ENCODE peak calls at places on chromosomes 3 and 15, in nine cellular contexts. One of them, this sample, is unnamed.

GRCh38 chr3:154095832-154096421 is 25.3 kb upstream of the ARHGEF26 start:
- DNase-seq in cardiac muscle cell: peak
- DNase-seq in GM13976: no peak
- DNase-seq in stimulated activated CD8-positive, alpha-beta memory T cell treated with anti-CD3 and anti-CD28 coated beads, Interleukin-7, amount 100 ng/mL, for 48 hours: no peak
- DNase-seq in endothelial cell: no peak
- DNase-seq in activated naive CD4-positive, alpha-beta T cell: no peak
- DNase-seq in HFFc6: no peak
- DNase-seq in effector CD4-positive, alpha-beta T cell: no peak
- DNase-seq in B cell: no peak
- DNase-seq in this sample: no peak

GRCh38 chr15:62611002-62611401 is 431.5 kb upstream of the TPM1 start:
- DNase-seq in cardiac muscle cell: no peak
- DNase-seq in GM13976: no peak
- DNase-seq in stimulated activated CD8-positive, alpha-beta memory T cell treated with anti-CD3 and anti-CD28 coated beads, Interleukin-7, amount 100 ng/mL, for 48 hours: no peak
- DNase-seq in endothelial cell: no peak
- DNase-seq in activated naive CD4-positive, alpha-beta T cell: no peak
- DNase-seq in HFFc6: no peak
- DNase-seq in effector CD4-positive, alpha-beta T cell: no peak
- DNase-seq in B cell: no peak
- DNase-seq in this sample: no peak

GRCh38 chr15:56940388-56940787 is 21.9 kb downstream of the TCF12 start:
- DNase-seq in cardiac muscle cell: no peak
- DNase-seq in GM13976: no peak
- DNase-seq in stimulated activated CD8-positive, alpha-beta memory T cell treated with anti-CD3 and anti-CD28 coated beads, Interleukin-7, amount 100 ng/mL, for 48 hours: no peak
- DNase-seq in endothelial cell: no peak
- DNase-seq in activated naive CD4-positive, alpha-beta T cell: no peak
- DNase-seq in HFFc6: no peak
- DNase-seq in effector CD4-positive, alpha-beta T cell: no peak
- DNase-seq in B cell: no peak
- DNase-seq in this sample: no peak

GRCh38 chr3:89223188-89223587 is 115.8 kb downstream of the EPHA3 start:
- DNase-seq in cardiac muscle cell: no peak
- DNase-seq in GM13976: no peak
- DNase-seq in stimulated activated CD8-positive, alpha-beta memory T cell treated with anti-CD3 and anti-CD28 coated beads, Interleukin-7, amount 100 ng/mL, for 48 hours: no peak
- DNase-seq in endothelial cell: no peak
- DNase-seq in activated naive CD4-positive, alpha-beta T cell: no peak
- DNase-seq in HFFc6: no peak
- DNase-seq in effector CD4-positive, alpha-beta T cell: no peak
- DNase-seq in B cell: no peak
- DNase-seq in this sample: no peak

GRCh38 chr3:35383216-35383615 is 256.1 kb upstream of the ARPP21 start:
- DNase-seq in cardiac muscle cell: no peak
- DNase-seq in GM13976: no peak
- DNase-seq in stimulated activated CD8-positive, alpha-beta memory T cell treated with anti-CD3 and anti-CD28 coated beads, Interleukin-7, amount 100 ng/mL, for 48 hours: no peak
- DNase-seq in endothelial cell: no peak
- DNase-seq in activated naive CD4-positive, alpha-beta T cell: no peak
- DNase-seq in HFFc6: no peak
- DNase-seq in effector CD4-positive, alpha-beta T cell: no peak
- DNase-seq in B cell: no peak
- DNase-seq in this sample: no peak

GRCh38 chr15:99651023-99651807 is 82.0 kb downstream of the LYSMD4 start:
- DNase-seq in cardiac muscle cell: peak
- DNase-seq in GM13976: no peak
- DNase-seq in stimulated activated CD8-positive, alpha-beta memory T cell treated with anti-CD3 and anti-CD28 coated beads, Interleukin-7, amount 100 ng/mL, for 48 hours: no peak
- DNase-seq in endothelial cell: no peak
- DNase-seq in activated naive CD4-positive, alpha-beta T cell: no peak
- DNase-seq in HFFc6: peak
- DNase-seq in effector CD4-positive, alpha-beta T cell: no peak
- DNase-seq in B cell: no peak
- DNase-seq in this sample: no peak

GRCh38 chr3:127775398-127776109 is 46.8 kb downstream of the MGLL start:
- DNase-seq in cardiac muscle cell: peak
- DNase-seq in GM13976: peak
- DNase-seq in stimulated activated CD8-positive, alpha-beta memory T cell treated with anti-CD3 and anti-CD28 coated beads, Interleukin-7, amount 100 ng/mL, for 48 hours: no peak
- DNase-seq in endothelial cell: no peak
- DNase-seq in activated naive CD4-positive, alpha-beta T cell: no peak
- DNase-seq in HFFc6: peak
- DNase-seq in effector CD4-positive, alpha-beta T cell: no peak
- DNase-seq in B cell: no peak
- DNase-seq in this sample: no peak

GRCh38 chr15:63553388-63553791 is 43.8 kb upstream of the FBXL22 start:
- DNase-seq in cardiac muscle cell: peak
- DNase-seq in GM13976: no peak
- DNase-seq in stimulated activated CD8-positive, alpha-beta memory T cell treated with anti-CD3 and anti-CD28 coated beads, Interleukin-7, amount 100 ng/mL, for 48 hours: no peak
- DNase-seq in endothelial cell: no peak
- DNase-seq in activated naive CD4-positive, alpha-beta T cell: no peak
- DNase-seq in HFFc6: peak
- DNase-seq in effector CD4-positive, alpha-beta T cell: no peak
- DNase-seq in B cell: no peak
- DNase-seq in this sample: no peak

GRCh38 chr15:98794211-98794610 is 145.9 kb downstream of the IGF1R start:
- DNase-seq in cardiac muscle cell: no peak
- DNase-seq in GM13976: no peak
- DNase-seq in stimulated activated CD8-positive, alpha-beta memory T cell treated with anti-CD3 and anti-CD28 coated beads, Interleukin-7, amount 100 ng/mL, for 48 hours: no peak
- DNase-seq in endothelial cell: no peak
- DNase-seq in activated naive CD4-positive, alpha-beta T cell: no peak
- DNase-seq in HFFc6: no peak
- DNase-seq in effector CD4-positive, alpha-beta T cell: no peak
- DNase-seq in B cell: no peak
- DNase-seq in this sample: no peak

GRCh38 chr15:88028024-88028423 is 228.5 kb downstream of the NTRK3 start:
- DNase-seq in cardiac muscle cell: no peak
- DNase-seq in GM13976: no peak
- DNase-seq in stimulated activated CD8-positive, alpha-beta memory T cell treated with anti-CD3 and anti-CD28 coated beads, Interleukin-7, amount 100 ng/mL, for 48 hours: no peak
- DNase-seq in endothelial cell: no peak
- DNase-seq in activated naive CD4-positive, alpha-beta T cell: no peak
- DNase-seq in HFFc6: no peak
- DNase-seq in effector CD4-positive, alpha-beta T cell: no peak
- DNase-seq in B cell: no peak
- DNase-seq in this sample: no peak

GRCh38 chr3:98556164-98557130 is 24.7 kb downstream of the GPR15 start:
- DNase-seq in cardiac muscle cell: no peak
- DNase-seq in GM13976: peak
- DNase-seq in stimulated activated CD8-positive, alpha-beta memory T cell treated with anti-CD3 and anti-CD28 coated beads, Interleukin-7, amount 100 ng/mL, for 48 hours: peak
- DNase-seq in endothelial cell: no peak
- DNase-seq in activated naive CD4-positive, alpha-beta T cell: peak
- DNase-seq in HFFc6: no peak
- DNase-seq in effector CD4-positive, alpha-beta T cell: peak
- DNase-seq in B cell: no peak
- DNase-seq in this sample: no peak

GRCh38 chr3:4394048-4394447 is 73.0 kb downstream of the SUMF1 start:
- DNase-seq in cardiac muscle cell: peak
- DNase-seq in GM13976: no peak
- DNase-seq in stimulated activated CD8-positive, alpha-beta memory T cell treated with anti-CD3 and anti-CD28 coated beads, Interleukin-7, amount 100 ng/mL, for 48 hours: no peak
- DNase-seq in endothelial cell: no peak
- DNase-seq in activated naive CD4-positive, alpha-beta T cell: no peak
- DNase-seq in HFFc6: no peak
- DNase-seq in effector CD4-positive, alpha-beta T cell: no peak
- DNase-seq in B cell: no peak
- DNase-seq in this sample: no peak

GRCh38 chr3:64796597-64796996 is 108.8 kb upstream of the ADAMTS9 start:
- DNase-seq in cardiac muscle cell: peak
- DNase-seq in GM13976: no peak
- DNase-seq in stimulated activated CD8-positive, alpha-beta memory T cell treated with anti-CD3 and anti-CD28 coated beads, Interleukin-7, amount 100 ng/mL, for 48 hours: no peak
- DNase-seq in endothelial cell: no peak
- DNase-seq in activated naive CD4-positive, alpha-beta T cell: no peak
- DNase-seq in HFFc6: no peak
- DNase-seq in effector CD4-positive, alpha-beta T cell: no peak
- DNase-seq in B cell: no peak
- DNase-seq in this sample: no peak